ENCODE peak calls at places on chromosomes 16 and 17, in seven cellular contexts. One of them, this sample, is unnamed.

GRCh38 chr17:54426287-54426886 is 474.3 kb upstream of the TOM1L1 start:
- DNase-seq in astrocyte of the spinal cord: no peak
- DNase-seq in body of pancreas: no peak
- DNase-seq in WERI-Rb-1: peak; percentile 29
- DNase-seq in heart left ventricle: no peak
- DNase-seq in IMR-90: no peak
- DNase-seq in cardiac fibroblast: no peak
- DNase-seq in this sample: no peak

GRCh38 chr17:75589017-75589918 is 1.7 kb downstream of the MYO15B start:
- DNase-seq in heart left ventricle: peak; percentile 96
- DNase-seq in cardiac fibroblast: peak; percentile 89
- DNase-seq in IMR-90: peak; percentile 64
- DNase-seq in body of pancreas: peak; percentile 98
- DNase-seq in WERI-Rb-1: peak; percentile 98
- DNase-seq in astrocyte of the spinal cord: peak; percentile 71
- DNase-seq in this sample: peak; percentile 88

GRCh38 chr16:10941127-10941933 is 938 bp downstream of the DEXI start:
- DNase-seq in heart left ventricle: no peak
- DNase-seq in cardiac fibroblast: no peak
- DNase-seq in body of pancreas: no peak
- DNase-seq in WERI-Rb-1: no peak
- DNase-seq in IMR-90: no peak
- DNase-seq in astrocyte of the spinal cord: no peak
- DNase-seq in this sample: no peak

GRCh38 chr16:20884240-20884556 is 16.0 kb downstream of the DCUN1D3 start:
- DNase-seq in astrocyte of the spinal cord: peak; percentile 87
- DNase-seq in WERI-Rb-1: no peak
- DNase-seq in cardiac fibroblast: peak; percentile 74
- DNase-seq in heart left ventricle: no peak
- DNase-seq in IMR-90: peak; percentile 88
- DNase-seq in body of pancreas: no peak
- DNase-seq in this sample: no peak

GRCh38 chr16:87621976-87622713 is 19.8 kb downstream of the JPH3 start:
- DNase-seq in WERI-Rb-1: no peak
- DNase-seq in body of pancreas: no peak
- DNase-seq in heart left ventricle: peak; percentile 17
- DNase-seq in IMR-90: no peak
- DNase-seq in cardiac fibroblast: no peak
- DNase-seq in astrocyte of the spinal cord: no peak
- DNase-seq in this sample: no peak

GRCh38 chr17:57724038-57724728 is 20.9 kb downstream of the CCDC182 start:
- DNase-seq in WERI-Rb-1: peak; percentile 73
- DNase-seq in cardiac fibroblast: no peak
- DNase-seq in IMR-90: no peak
- DNase-seq in heart left ventricle: no peak
- DNase-seq in body of pancreas: no peak
- DNase-seq in astrocyte of the spinal cord: no peak
- DNase-seq in this sample: no peak

GRCh38 chr16:52556083-52556482 is 9.1 kb upstream of the TOX3 start:
- DNase-seq in cardiac fibroblast: no peak
- DNase-seq in astrocyte of the spinal cord: no peak
- DNase-seq in WERI-Rb-1: no peak
- DNase-seq in IMR-90: no peak
- DNase-seq in body of pancreas: no peak
- DNase-seq in heart left ventricle: no peak
- DNase-seq in this sample: no peak

GRCh38 chr17:40134184-40134583 is 6.2 kb upstream of the CASC3 start:
- DNase-seq in body of pancreas: no peak
- DNase-seq in WERI-Rb-1: no peak
- DNase-seq in cardiac fibroblast: no peak
- DNase-seq in IMR-90: no peak
- DNase-seq in astrocyte of the spinal cord: no peak
- DNase-seq in heart left ventricle: no peak
- DNase-seq in this sample: no peak

GRCh38 chr17:72486806-72487205 is 366.0 kb downstream of the SOX9 start:
- DNase-seq in cardiac fibroblast: no peak
- DNase-seq in IMR-90: no peak
- DNase-seq in astrocyte of the spinal cord: no peak
- DNase-seq in body of pancreas: no peak
- DNase-seq in heart left ventricle: no peak
- DNase-seq in WERI-Rb-1: no peak
- DNase-seq in this sample: no peak

GRCh38 chr17:9728564-9728963 is 62.8 kb downstream of the DHRS7C start:
- DNase-seq in body of pancreas: no peak
- DNase-seq in cardiac fibroblast: no peak
- DNase-seq in astrocyte of the spinal cord: no peak
- DNase-seq in IMR-90: no peak
- DNase-seq in heart left ventricle: no peak
- DNase-seq in WERI-Rb-1: no peak
- DNase-seq in this sample: no peak

GRCh38 chr17:71828182-71828596 is 292.6 kb upstream of the SOX9 start:
- DNase-seq in WERI-Rb-1: no peak
- DNase-seq in cardiac fibroblast: peak; percentile 21
- DNase-seq in IMR-90: peak; percentile 2
- DNase-seq in astrocyte of the spinal cord: peak; percentile 93
- DNase-seq in heart left ventricle: no peak
- DNase-seq in body of pancreas: no peak
- DNase-seq in this sample: no peak

GRCh38 chr16:85898521-85899442 is at the start of gene IRF8:
- DNase-seq in cardiac fibroblast: peak; percentile 52
- DNase-seq in body of pancreas: peak; percentile 49
- DNase-seq in WERI-Rb-1: peak; percentile 65
- DNase-seq in astrocyte of the spinal cord: no peak
- DNase-seq in heart left ventricle: peak; percentile 77
- DNase-seq in IMR-90: no peak
- DNase-seq in this sample: no peak

GRCh38 chr17:15031971-15032370 is 233.2 kb downstream of the PMP22 start:
- DNase-seq in heart left ventricle: no peak
- DNase-seq in cardiac fibroblast: no peak
- DNase-seq in astrocyte of the spinal cord: no peak
- DNase-seq in WERI-Rb-1: no peak
- DNase-seq in IMR-90: no peak
- DNase-seq in body of pancreas: no peak
- DNase-seq in this sample: no peak

GRCh38 chr17:2058521-2059124 is 3.7 kb downstream of the HIC1 start:
- DNase-seq in heart left ventricle: peak; percentile 84
- DNase-seq in body of pancreas: peak; percentile 81
- DNase-seq in IMR-90: peak; percentile 76
- DNase-seq in cardiac fibroblast: peak; percentile 89
- DNase-seq in astrocyte of the spinal cord: peak; percentile 73
- DNase-seq in WERI-Rb-1: no peak
- DNase-seq in this sample: no peak

GRCh38 chr16:58019866-58020538 is 5.6 kb upstream of the MMP15 start:
- DNase-seq in body of pancreas: no peak
- DNase-seq in astrocyte of the spinal cord: no peak
- DNase-seq in cardiac fibroblast: no peak
- DNase-seq in WERI-Rb-1: no peak
- DNase-seq in IMR-90: no peak
- DNase-seq in heart left ventricle: peak; percentile 19
- DNase-seq in this sample: no peak

GRCh38 chr17:76561799-76562268 is 22.0 kb downstream of the PRCD start:
- DNase-seq in body of pancreas: no peak
- DNase-seq in IMR-90: no peak
- DNase-seq in cardiac fibroblast: peak; percentile 55
- DNase-seq in astrocyte of the spinal cord: peak; percentile 23
- DNase-seq in heart left ventricle: peak; percentile 26
- DNase-seq in WERI-Rb-1: no peak
- DNase-seq in this sample: no peak

GRCh38 chr17:15096511-15096910 is 168.6 kb downstream of the PMP22 start:
- DNase-seq in cardiac fibroblast: no peak
- DNase-seq in heart left ventricle: no peak
- DNase-seq in body of pancreas: no peak
- DNase-seq in astrocyte of the spinal cord: no peak
- DNase-seq in WERI-Rb-1: no peak
- DNase-seq in IMR-90: no peak
- DNase-seq in this sample: no peak

GRCh38 chr16:23833960-23834685 is 1.7 kb upstream of the PRKCB start:
- DNase-seq in astrocyte of the spinal cord: peak; percentile 2
- DNase-seq in body of pancreas: no peak
- DNase-seq in WERI-Rb-1: no peak
- DNase-seq in cardiac fibroblast: no peak
- DNase-seq in heart left ventricle: no peak
- DNase-seq in IMR-90: no peak
- DNase-seq in this sample: no peak

GRCh38 chr17:42548993-42549755 is 3.5 kb upstream of the HSD17B1 start:
- DNase-seq in heart left ventricle: no peak
- DNase-seq in astrocyte of the spinal cord: no peak
- DNase-seq in IMR-90: no peak
- DNase-seq in body of pancreas: no peak
- DNase-seq in WERI-Rb-1: no peak
- DNase-seq in cardiac fibroblast: no peak
- DNase-seq in this sample: no peak
- H3K4me3 ChIP-seq in heart left ventricle: no peak overlapping the region
- H3K4me3 ChIP-seq in astrocyte of the spinal cord: no peak overlapping the region
- H3K4me3 ChIP-seq in IMR-90: no peak overlapping the region
- H3K4me3 ChIP-seq in body of pancreas: no peak overlapping the region
- H3K4me3 ChIP-seq in WERI-Rb-1: no peak overlapping the region
- H3K4me3 ChIP-seq in cardiac fibroblast: no peak overlapping the region
- H3K4me3 ChIP-seq in this sample: no peak overlapping the region

DNA sequence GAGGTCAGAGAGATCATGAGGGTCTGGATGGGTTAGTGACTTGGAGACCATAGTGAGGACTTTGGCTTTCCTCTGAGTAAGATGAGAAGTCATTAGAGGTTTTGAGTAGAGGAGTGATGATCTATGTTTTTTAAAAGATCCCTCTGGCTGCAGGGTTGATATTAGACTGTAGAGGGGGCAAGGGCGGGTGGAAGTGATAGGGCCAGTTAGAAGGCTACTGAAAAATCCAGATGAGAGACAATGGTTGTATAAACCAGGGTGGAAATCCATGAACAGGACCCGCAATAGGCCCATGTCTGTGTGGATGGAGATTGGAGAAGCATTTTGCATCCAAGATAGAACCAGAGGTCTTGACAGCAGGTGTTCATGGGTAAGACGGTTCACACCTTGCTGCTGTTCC is 9.8 kb downstream of the ITGAL start:
- DNase-seq in IMR-90: no peak
- DNase-seq in heart left ventricle: no peak
- DNase-seq in WERI-Rb-1: no peak
- DNase-seq in astrocyte of the spinal cord: no peak
- DNase-seq in body of pancreas: no peak
- DNase-seq in cardiac fibroblast: no peak
- DNase-seq in this sample: no peak
- TF ChIP-seq CTCF in IMR-90: peak; percentile 14
- TF ChIP-seq CTCF in heart left ventricle: no peak
- TF ChIP-seq CTCF in WERI-Rb-1: no peak
- TF ChIP-seq CTCF in astrocyte of the spinal cord: peak; percentile 26
- TF ChIP-seq CTCF in body of pancreas: no peak
- TF ChIP-seq CTCF in cardiac fibroblast: peak; percentile 28
- TF ChIP-seq CTCF in this sample: no peak

GRCh38 chr17:83199500-83200201 is 120.2 kb downstream of the METRNL start:
- DNase-seq in astrocyte of the spinal cord: peak; percentile 43
- DNase-seq in IMR-90: peak; percentile 49
- DNase-seq in body of pancreas: peak; percentile 11
- DNase-seq in WERI-Rb-1: peak; percentile 7
- DNase-seq in cardiac fibroblast: no peak
- DNase-seq in heart left ventricle: peak; percentile 60
- DNase-seq in this sample: peak; percentile 33

GRCh38 chr17:83196973-83197880 is 117.8 kb downstream of the METRNL start:
- DNase-seq in body of pancreas: peak; percentile 7
- DNase-seq in WERI-Rb-1: no peak
- DNase-seq in cardiac fibroblast: peak; percentile 41
- DNase-seq in astrocyte of the spinal cord: peak; percentile 65
- DNase-seq in heart left ventricle: peak; percentile 25
- DNase-seq in IMR-90: no peak
- DNase-seq in this sample: peak; percentile 1

GRCh38 chr17:83200746-83201145 is 121.3 kb downstream of the METRNL start:
- DNase-seq in body of pancreas: no peak
- DNase-seq in astrocyte of the spinal cord: no peak
- DNase-seq in IMR-90: no peak
- DNase-seq in WERI-Rb-1: peak; percentile 4
- DNase-seq in cardiac fibroblast: no peak
- DNase-seq in heart left ventricle: peak; percentile 38
- DNase-seq in this sample: no peak

GRCh38 chr17:83200231-83200699 is 120.9 kb downstream of the METRNL start:
- DNase-seq in heart left ventricle: peak; percentile 85
- DNase-seq in astrocyte of the spinal cord: peak; percentile 52
- DNase-seq in cardiac fibroblast: no peak
- DNase-seq in WERI-Rb-1: peak; percentile 4
- DNase-seq in IMR-90: peak; percentile 26
- DNase-seq in body of pancreas: peak; percentile 31
- DNase-seq in this sample: peak; percentile 45

DNA sequence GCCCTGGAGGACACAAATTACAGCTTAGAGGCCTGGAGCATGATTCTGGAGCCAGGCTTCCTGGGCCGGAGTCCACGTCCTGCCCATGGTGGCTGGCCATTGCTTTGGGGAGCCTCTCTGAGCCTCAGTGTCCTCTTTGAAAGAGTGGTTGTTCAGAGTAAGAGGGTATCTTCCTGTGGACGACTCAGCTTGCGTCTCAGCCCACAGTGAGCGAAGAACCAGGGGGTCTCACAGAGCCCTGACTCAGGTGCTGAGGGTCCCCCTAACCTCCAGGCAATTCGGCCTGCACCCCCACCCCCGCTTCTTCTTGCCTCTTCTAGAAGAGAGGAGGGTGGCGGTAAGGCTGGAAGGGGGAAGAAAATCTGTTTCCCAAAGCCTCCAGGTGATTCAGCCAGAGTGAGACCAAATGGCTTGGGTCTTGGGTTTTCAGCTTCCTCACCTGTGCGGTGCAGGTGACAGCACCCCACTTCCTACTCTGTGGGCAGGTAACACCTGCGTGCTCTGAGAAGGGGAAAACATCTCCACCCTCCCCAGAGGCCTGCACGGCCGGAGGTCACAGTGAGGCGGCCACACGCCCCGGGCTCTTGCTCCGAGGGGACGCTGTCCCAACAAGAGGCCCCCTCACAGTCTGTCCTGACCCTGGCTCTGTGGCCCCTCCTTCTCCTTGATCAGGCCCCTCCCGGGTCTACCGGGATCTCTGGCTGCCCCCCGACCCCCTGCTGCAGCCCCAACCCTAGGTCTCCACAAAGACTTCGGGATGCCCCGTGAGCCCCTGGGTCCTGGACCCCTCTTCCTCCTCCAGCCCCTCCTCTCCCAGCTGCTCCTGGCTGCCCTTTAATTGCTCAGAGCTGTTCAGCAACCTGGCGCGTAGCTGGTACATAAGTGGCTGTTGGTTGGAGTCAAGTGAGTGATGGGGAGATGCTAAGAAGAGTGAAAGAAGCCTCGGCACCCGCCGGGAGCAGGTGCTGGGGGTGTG is 119.2 kb downstream of the METRNL start:
- DNase-seq in heart left ventricle: peak; percentile 26
- DNase-seq in astrocyte of the spinal cord: no peak
- DNase-seq in cardiac fibroblast: no peak
- DNase-seq in IMR-90: no peak
- DNase-seq in body of pancreas: no peak
- DNase-seq in WERI-Rb-1: no peak
- DNase-seq in this sample: peak; percentile 1
- H3K4me3 ChIP-seq in heart left ventricle: no peak overlapping the region
- H3K4me3 ChIP-seq in astrocyte of the spinal cord: no peak overlapping the region
- H3K4me3 ChIP-seq in cardiac fibroblast: no peak overlapping the region
- H3K4me3 ChIP-seq in IMR-90: no peak overlapping the region
- H3K4me3 ChIP-seq in body of pancreas: no peak overlapping the region
- H3K4me3 ChIP-seq in WERI-Rb-1: no peak overlapping the region
- H3K4me3 ChIP-seq in this sample: peak overlapping the region; percentile 15

DNA sequence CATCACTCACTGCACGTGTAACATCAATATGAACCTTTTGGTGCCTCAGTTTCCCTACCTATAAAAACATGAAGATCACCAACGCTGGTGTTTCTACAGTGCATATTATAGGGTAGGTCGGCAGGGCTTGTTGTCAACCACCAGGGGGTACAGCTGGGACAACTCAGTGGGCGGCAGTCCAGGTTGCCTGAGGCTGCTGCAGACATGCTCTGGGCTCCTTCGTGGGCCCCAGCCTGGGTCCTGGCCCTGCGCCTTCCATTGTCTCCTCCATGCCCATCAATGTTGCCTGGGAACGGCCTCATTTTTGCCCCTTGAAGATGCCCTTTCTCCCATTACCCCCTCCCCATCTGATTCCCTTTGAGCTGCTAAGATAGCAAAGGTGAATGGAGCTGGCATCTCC is 89.8 kb downstream of the GSG1L start:
- DNase-seq in cardiac fibroblast: no peak
- DNase-seq in body of pancreas: no peak
- DNase-seq in IMR-90: no peak
- DNase-seq in astrocyte of the spinal cord: no peak
- DNase-seq in heart left ventricle: no peak
- DNase-seq in WERI-Rb-1: peak; percentile 45
- DNase-seq in this sample: no peak
- TF ChIP-seq CTCF in cardiac fibroblast: no peak
- TF ChIP-seq CTCF in body of pancreas: no peak
- TF ChIP-seq CTCF in IMR-90: no peak
- TF ChIP-seq CTCF in astrocyte of the spinal cord: no peak
- TF ChIP-seq CTCF in heart left ventricle: no peak
- TF ChIP-seq CTCF in WERI-Rb-1: peak; percentile 69
- TF ChIP-seq CTCF in this sample: no peak